ENCODE peak calls at places on chromosomes 16 and 17, in five cellular contexts. One of them, this sample, is unnamed.

GRCh38 chr17:73798111-73798748 is 154.0 kb upstream of the SDK2 start:
- DNase-seq in HCT116: no peak
- DNase-seq in HepG2: peak
- DNase-seq in H1: no peak
- DNase-seq in K562: no peak
- DNase-seq in this sample: no peak

GRCh38 chr17:5832886-5833285 is 237.3 kb upstream of the WSCD1 start:
- DNase-seq in HepG2: peak
- DNase-seq in H1: no peak
- DNase-seq in K562: no peak
- DNase-seq in HCT116: peak
- DNase-seq in this sample: no peak

GRCh38 chr17:44900894-44901293 is 1.6 kb upstream of the EFTUD2 start:
- DNase-seq in HepG2: no peak
- DNase-seq in HCT116: no peak
- DNase-seq in K562: no peak
- DNase-seq in H1: no peak
- DNase-seq in this sample: no peak

GRCh38 chr16:3608069-3608468 is 3.3 kb downstream of the SLX4 start:
- DNase-seq in H1: no peak
- DNase-seq in HepG2: no peak
- DNase-seq in HCT116: no peak
- DNase-seq in K562: no peak
- DNase-seq in this sample: no peak

GRCh38 chr17:79835953-79836951 is 3.0 kb downstream of the CBX4 start:
- DNase-seq in H1: peak
- DNase-seq in K562: peak
- DNase-seq in HCT116: peak
- DNase-seq in HepG2: no peak
- DNase-seq in this sample: peak

GRCh38 chr17:17146791-17147406 is 59.2 kb downstream of the PLD6 start:
- DNase-seq in HCT116: peak
- DNase-seq in K562: no peak
- DNase-seq in H1: no peak
- DNase-seq in HepG2: peak
- DNase-seq in this sample: no peak

GRCh38 chr16:83137894-83138293 is 511.1 kb downstream of the CDH13 start:
- DNase-seq in HepG2: no peak
- DNase-seq in HCT116: no peak
- DNase-seq in K562: no peak
- DNase-seq in H1: no peak
- DNase-seq in this sample: no peak

GRCh38 chr16:17560548-17560947 is 89.8 kb upstream of the XYLT1 start:
- DNase-seq in HCT116: no peak
- DNase-seq in HepG2: no peak
- DNase-seq in H1: no peak
- DNase-seq in K562: no peak
- DNase-seq in this sample: no peak

GRCh38 chr16:4298761-4299522 is 16.9 kb upstream of the GLIS2 start:
- DNase-seq in K562: peak
- DNase-seq in H1: no peak
- DNase-seq in HCT116: peak
- DNase-seq in HepG2: no peak
- DNase-seq in this sample: peak

GRCh38 chr16:78742501-78743283 is 643.2 kb downstream of the WWOX start:
- DNase-seq in HCT116: no peak
- DNase-seq in K562: peak
- DNase-seq in H1: no peak
- DNase-seq in HepG2: no peak
- DNase-seq in this sample: no peak

GRCh38 chr17:43721537-43722268 is 36.9 kb downstream of the SOST start:
- DNase-seq in HCT116: no peak
- DNase-seq in HepG2: no peak
- DNase-seq in H1: no peak
- DNase-seq in K562: peak
- DNase-seq in this sample: no peak

GRCh38 chr17:44990994-44991393 is 22.9 kb upstream of the C1QL1 start:
- DNase-seq in H1: no peak
- DNase-seq in HepG2: no peak
- DNase-seq in K562: no peak
- DNase-seq in HCT116: no peak
- DNase-seq in this sample: no peak

GRCh38 chr16:52906271-52906670 is 146.4 kb downstream of the CHD9NB start:
- DNase-seq in HCT116: no peak
- DNase-seq in H1: no peak
- DNase-seq in HepG2: no peak
- DNase-seq in K562: no peak
- DNase-seq in this sample: no peak

GRCh38 chr17:3667366-3668278 is 756 bp downstream of the TAX1BP3 start:
- DNase-seq in H1: no peak
- DNase-seq in K562: peak
- DNase-seq in HCT116: no peak
- DNase-seq in HepG2: peak
- DNase-seq in this sample: no peak

GRCh38 chr16:49592507-49593422 is 219.2 kb downstream of the C16orf78 start:
- DNase-seq in HepG2: peak
- DNase-seq in H1: peak
- DNase-seq in HCT116: peak
- DNase-seq in K562: peak
- DNase-seq in this sample: peak

GRCh38 chr17:29357821-29358232 is 32.3 kb upstream of the TAOK1 start:
- DNase-seq in K562: no peak
- DNase-seq in H1: no peak
- DNase-seq in HCT116: no peak
- DNase-seq in HepG2: no peak
- DNase-seq in this sample: no peak

GRCh38 chr17:3944485-3945388 is 19.5 kb downstream of the ATP2A3 start:
- DNase-seq in HepG2: no peak
- DNase-seq in HCT116: peak
- DNase-seq in K562: peak
- DNase-seq in H1: peak
- DNase-seq in this sample: peak

GRCh38 chr17:47305302-47305923 is 18.3 kb upstream of the EFCAB13 start:
- DNase-seq in HepG2: peak
- DNase-seq in HCT116: no peak
- DNase-seq in H1: no peak
- DNase-seq in K562: no peak
- DNase-seq in this sample: no peak

GRCh38 chr17:40065041-40065770 is 2.4 kb downstream of the THRA start:
- DNase-seq in HepG2: no peak
- DNase-seq in HCT116: no peak
- DNase-seq in K562: no peak
- DNase-seq in H1: no peak
- DNase-seq in this sample: no peak

GRCh38 chr17:3768341-3768740 is 32.6 kb downstream of the ITGAE start:
- DNase-seq in HepG2: no peak
- DNase-seq in HCT116: no peak
- DNase-seq in H1: no peak
- DNase-seq in K562: no peak
- DNase-seq in this sample: no peak

GRCh38 chr17:15134363-15134762 is 130.8 kb downstream of the PMP22 start:
- DNase-seq in H1: no peak
- DNase-seq in HCT116: no peak
- DNase-seq in K562: peak
- DNase-seq in HepG2: no peak
- DNase-seq in this sample: no peak

GRCh38 chr17:71899317-71899716 is 221.5 kb upstream of the SOX9 start:
- DNase-seq in H1: no peak
- DNase-seq in HepG2: no peak
- DNase-seq in K562: no peak
- DNase-seq in HCT116: no peak
- DNase-seq in this sample: no peak

GRCh38 chr17:78915872-78916632 is 9.1 kb downstream of the TIMP2 start:
- DNase-seq in HCT116: peak
- DNase-seq in K562: no peak
- DNase-seq in HepG2: no peak
- DNase-seq in H1: no peak
- DNase-seq in this sample: no peak

GRCh38 chr16:55294947-55295346 is 29.1 kb upstream of the IRX6 start:
- DNase-seq in HCT116: no peak
- DNase-seq in K562: no peak
- DNase-seq in H1: no peak
- DNase-seq in HepG2: no peak
- DNase-seq in this sample: no peak

GRCh38 chr16:21618261-21618660 is 18.9 kb downstream of the METTL9 start:
- DNase-seq in K562: no peak
- DNase-seq in HepG2: no peak
- DNase-seq in H1: no peak
- DNase-seq in HCT116: no peak
- DNase-seq in this sample: no peak

GRCh38 chr16:83727018-83727417 is 80.8 kb upstream of the HSBP1 start:
- DNase-seq in K562: no peak
- DNase-seq in H1: no peak
- DNase-seq in HepG2: no peak
- DNase-seq in HCT116: no peak
- DNase-seq in this sample: no peak

GRCh38 chr17:80362428-80363119 is 52.4 kb upstream of the ENDOV start:
- DNase-seq in H1: no peak
- DNase-seq in HepG2: no peak
- DNase-seq in K562: peak
- DNase-seq in HCT116: no peak
- DNase-seq in this sample: no peak

GRCh38 chr16:46627746-46628145 is 6.6 kb upstream of the SHCBP1 start:
- DNase-seq in K562: no peak
- DNase-seq in H1: no peak
- DNase-seq in HCT116: no peak
- DNase-seq in HepG2: no peak
- DNase-seq in this sample: no peak

GRCh38 chr16:46632778-46633733 is 11.9 kb upstream of the SHCBP1 start:
- DNase-seq in HCT116: no peak
- DNase-seq in H1: peak
- DNase-seq in HepG2: peak
- DNase-seq in K562: no peak
- DNase-seq in this sample: no peak

GRCh38 chr16:46629331-46629843 is 8.2 kb upstream of the SHCBP1 start:
- DNase-seq in HepG2: peak
- DNase-seq in HCT116: peak
- DNase-seq in K562: peak
- DNase-seq in H1: no peak
- DNase-seq in this sample: no peak
- TF ChIP-seq ZNF274 in HepG2: no peak
- TF ChIP-seq ZNF274 in HCT116: no peak
- TF ChIP-seq ZNF274 in K562: no peak
- TF ChIP-seq ZNF274 in H1: no peak
- TF ChIP-seq ZNF274 in this sample: no peak

GRCh38 chr16:154223-155030 is 2.0 kb downstream of the HBZ start:
- DNase-seq in HepG2: no peak
- DNase-seq in HCT116: no peak
- DNase-seq in K562: peak
- DNase-seq in H1: no peak
- DNase-seq in this sample: no peak
- H3K9ac ChIP-seq in HepG2: no peak
- H3K9ac ChIP-seq in HCT116: peak
- H3K9ac ChIP-seq in K562: peak
- H3K9ac ChIP-seq in H1: no peak
- H3K9ac ChIP-seq in this sample: peak

GRCh38 chr17:30393911-30394867 is 15.5 kb downstream of the CPD start:
- DNase-seq in HCT116: no peak
- DNase-seq in K562: no peak
- DNase-seq in H1: no peak
- DNase-seq in HepG2: no peak
- DNase-seq in this sample: no peak
- TF ChIP-seq ZNF274 in HCT116: no peak
- TF ChIP-seq ZNF274 in K562: no peak
- TF ChIP-seq ZNF274 in H1: no peak
- TF ChIP-seq ZNF274 in HepG2: no peak
- TF ChIP-seq ZNF274 in this sample: no peak

DNA sequence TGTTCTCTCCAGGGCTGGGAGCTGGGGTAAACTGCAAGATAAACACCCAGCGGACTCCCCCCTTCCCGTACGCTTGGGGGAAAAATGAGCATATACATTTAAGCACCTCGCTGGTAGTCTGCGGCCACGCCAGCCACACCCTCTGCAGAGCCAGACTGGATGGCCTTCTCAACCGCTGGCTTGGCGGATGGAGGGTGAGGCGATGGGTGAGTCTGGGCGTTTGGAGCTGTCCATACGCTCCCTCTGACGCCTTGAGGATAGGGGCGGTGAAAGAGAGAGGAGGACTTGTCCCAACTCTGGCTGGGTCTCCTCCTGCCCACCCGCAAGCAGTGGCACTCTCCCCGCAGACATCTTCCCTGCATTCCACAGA is 1.0 kb downstream of the ITGA3 start:
- DNase-seq in HepG2: no peak
- DNase-seq in K562: no peak
- DNase-seq in H1: no peak
- DNase-seq in HCT116: no peak
- DNase-seq in this sample: no peak
- H3K9ac ChIP-seq in HepG2: no peak
- H3K9ac ChIP-seq in K562: no peak
- H3K9ac ChIP-seq in H1: no peak
- H3K9ac ChIP-seq in HCT116: peak
- H3K9ac ChIP-seq in this sample: peak

GRCh38 chr16:58510776-58511628 is 4.3 kb upstream of the SETD6 start:
- DNase-seq in HepG2: no peak
- DNase-seq in H1: no peak
- DNase-seq in HCT116: no peak
- DNase-seq in K562: no peak
- DNase-seq in this sample: no peak
- TF ChIP-seq ZNF274 in HepG2: no peak
- TF ChIP-seq ZNF274 in H1: no peak
- TF ChIP-seq ZNF274 in HCT116: no peak
- TF ChIP-seq ZNF274 in K562: no peak
- TF ChIP-seq ZNF274 in this sample: no peak

GRCh38 chr16:2148714-2149629 is 547 bp downstream of the RAB26 start:
- DNase-seq in H1: no peak
- DNase-seq in K562: peak
- DNase-seq in HCT116: no peak
- DNase-seq in HepG2: no peak
- DNase-seq in this sample: no peak
- H3K9ac ChIP-seq in H1: no peak
- H3K9ac ChIP-seq in K562: peak
- H3K9ac ChIP-seq in HCT116: peak
- H3K9ac ChIP-seq in HepG2: peak
- H3K9ac ChIP-seq in this sample: peak

GRCh38 chr17:9645858-9646555 is 690 bp downstream of the USP43 start:
- DNase-seq in H1: no peak
- DNase-seq in HCT116: peak
- DNase-seq in K562: peak
- DNase-seq in HepG2: peak
- DNase-seq in this sample: no peak
- TF ChIP-seq ZNF274 in H1: no peak
- TF ChIP-seq ZNF274 in HCT116: no peak
- TF ChIP-seq ZNF274 in K562: no peak
- TF ChIP-seq ZNF274 in HepG2: no peak
- TF ChIP-seq ZNF274 in this sample: no peak

GRCh38 chr17:64261422-64262124 is 1.5 kb downstream of the TEX2 start:
- DNase-seq in H1: no peak
- DNase-seq in K562: peak
- DNase-seq in HCT116: no peak
- DNase-seq in HepG2: no peak
- DNase-seq in this sample: no peak
- H3K9ac ChIP-seq in H1: no peak
- H3K9ac ChIP-seq in K562: peak
- H3K9ac ChIP-seq in HCT116: peak
- H3K9ac ChIP-seq in HepG2: peak
- H3K9ac ChIP-seq in this sample: peak

This sample was measured in NT2/D1.